ENCODE peak calls at places on chromosomes 16 and 17, in seven cellular contexts. M is CD4-positive, alpha-beta T cell; D is lower leg skin; Z is OCI-LY7; N is neural progenitor cell; S is esophagus muscularis mucosa; I is epithelial cell of esophagus. H is an unnamed sample.
A peak's percentile ranks its signal among the peaks of the same experiment; 100 is the strongest.

GRCh38 chr16:30816769-30817168 is 29.8 kb upstream of the ZNF629 start:
- DNase-seq in S (no peak), M (no peak), Z (no peak), D (no peak), I (no peak), N (no peak), H (no peak)

GRCh38 chr16:87186440-87186839 is 130.8 kb downstream of the C16orf95 start:
- DNase-seq in D (no peak), M (no peak), Z (no peak), N (peak; percentile 56), I (no peak), S (no peak), H (no peak)

GRCh38 chr17:36750316-36750885 is 149.0 kb downstream of the MRM1 start:
- DNase-seq in M (no peak), Z (no peak), S (no peak), I (no peak), D (no peak), N (no peak), H (no peak)

GRCh38 chr17:77400445-77400870 is 259.7 kb downstream of the SEC14L1 start:
- DNase-seq in S (no peak), M (peak; percentile 79), D (no peak), N (peak; percentile 59), Z (peak; percentile 91), I (no peak), H (peak; percentile 85)

GRCh38 chr16:19698480-19699465 is 19.3 kb downstream of the KNOP1 start:
- DNase-seq in I (peak; percentile 26), S (no peak), Z (no peak), M (no peak), D (no peak), N (no peak), H (no peak)

GRCh38 chr16:27795992-27796614 is 246.2 kb downstream of the KATNIP start:
- DNase-seq in M (peak; percentile 14), Z (peak; percentile 29), S (no peak), D (no peak), I (peak; percentile 50), N (peak; percentile 85), H (no peak)

GRCh38 chr17:3748576-3748975 is 24.9 kb downstream of the HASPIN start:
- DNase-seq in D (no peak), S (no peak), I (no peak), Z (no peak), M (no peak), N (no peak), H (no peak)

GRCh38 chr16:57801098-57801855 is 1.0 kb downstream of the KIFC3 start:
- DNase-seq in I (peak; percentile 61), D (no peak), S (no peak), N (peak; percentile 35), M (no peak), Z (no peak), H (no peak)

GRCh38 chr17:67260051-67260987 is 15.3 kb upstream of the HELZ start:
- DNase-seq in S (no peak), D (peak; percentile 74), Z (no peak), N (no peak), M (no peak), I (peak; percentile 57), H (no peak)
- TF ChIP-seq CTCF in S (no peak), D (no peak), Z (no peak), N (no peak), M (no peak), I (no peak), H (no peak)

GRCh38 chr16:51968756-51969155 is 578.2 kb downstream of the TOX3 start:
- DNase-seq in Z (no peak), N (no peak), I (no peak), M (no peak), S (no peak), D (no peak), H (no peak)

GRCh38 chr16:51967566-51967965 is 579.4 kb downstream of the TOX3 start:
- DNase-seq in Z (no peak), D (no peak), M (no peak), I (no peak), S (no peak), N (no peak), H (no peak)

GRCh38 chr16:51971184-51971583 is 575.8 kb downstream of the TOX3 start:
- DNase-seq in Z (peak; percentile 1), N (peak; percentile 55), S (no peak), D (no peak), M (no peak), I (peak; percentile 63), H (no peak)
- TF ChIP-seq CTCF in Z (peak; percentile 60), N (peak; percentile 70), S (no peak), D (no peak), M (no peak), I (peak; percentile 75), H (no peak)

DNA sequence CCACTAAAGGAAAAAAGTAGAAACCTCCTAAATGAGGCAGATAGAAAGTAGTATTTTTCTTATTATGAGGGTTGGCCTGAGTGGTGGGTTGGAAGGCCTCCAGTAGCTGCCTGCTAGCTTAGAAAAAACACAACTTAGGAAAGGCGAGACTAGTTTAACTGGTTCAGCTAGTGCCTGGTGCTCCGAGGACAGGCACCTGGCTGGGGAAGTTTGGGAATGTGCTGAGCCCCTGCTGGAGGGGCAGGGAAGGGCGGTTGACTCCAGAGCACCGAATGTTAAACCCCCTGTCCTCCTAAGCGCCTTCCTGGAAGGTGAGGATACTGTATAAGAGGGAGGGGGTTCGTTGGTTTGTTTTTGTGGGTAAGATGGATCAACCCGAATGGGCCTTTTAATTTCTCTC is 19.9 kb downstream of the LDHD start:
- DNase-seq in N (peak; percentile 47), S (no peak), M (no peak), Z (no peak), D (no peak), I (peak; percentile 87), H (no peak)
- TF ChIP-seq CTCF in N (peak; percentile 50), S (no peak), M (no peak), Z (peak; percentile 19), D (no peak), I (peak; percentile 82), H (no peak)

GRCh38 chr17:45317113-45317820 is 447 bp upstream of the MAP3K14 start:
- DNase-seq in I (peak; percentile 100), M (peak; percentile 99), Z (peak; percentile 100), N (peak; percentile 100), S (peak; percentile 100), D (peak; percentile 100), H (peak; percentile 98)
- TF ChIP-seq CTCF in I (no peak), M (no peak), Z (no peak), N (no peak), S (no peak), D (no peak), H (no peak)

DNA sequence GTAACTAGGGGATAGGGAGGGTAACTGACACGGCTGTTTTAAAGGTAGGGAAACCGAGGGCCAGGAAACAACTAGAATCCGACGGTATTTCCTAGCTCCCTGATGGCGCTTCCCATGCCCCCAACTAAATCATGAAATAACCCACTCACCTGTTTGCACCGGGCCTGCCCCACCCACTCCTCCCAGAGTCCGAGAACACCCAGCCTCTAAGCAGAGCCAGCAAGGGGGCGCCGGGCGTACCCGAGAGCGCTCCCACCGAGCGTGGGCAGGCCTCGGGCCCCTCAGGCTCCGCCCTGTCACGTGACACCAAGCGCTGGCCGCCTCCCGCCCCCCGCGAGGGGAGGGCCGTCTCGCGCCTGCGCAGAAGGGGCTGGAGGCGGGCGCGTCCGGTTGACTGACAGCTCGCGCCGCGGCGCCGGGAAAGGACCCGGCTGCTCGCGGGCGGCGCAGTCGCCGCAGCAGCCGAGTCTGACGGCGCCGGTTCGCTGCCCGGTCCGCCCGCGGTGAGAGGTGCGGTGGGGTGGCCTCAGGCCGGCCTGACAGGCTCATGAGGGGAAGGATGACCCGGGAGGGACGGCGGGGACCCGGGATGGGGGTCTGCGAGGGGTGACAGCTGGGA is at the start of gene KIAA0513:
- DNase-seq in I (peak; percentile 92), S (peak; percentile 98), M (peak; percentile 95), Z (peak; percentile 97), N (peak; percentile 98), D (peak; percentile 88), H (peak; percentile 99)
- TF ChIP-seq CTCF in I (no peak), S (peak; percentile 18), M (no peak), Z (peak; percentile 43), N (peak; percentile 11), D (no peak), H (peak; percentile 31)

DNA sequence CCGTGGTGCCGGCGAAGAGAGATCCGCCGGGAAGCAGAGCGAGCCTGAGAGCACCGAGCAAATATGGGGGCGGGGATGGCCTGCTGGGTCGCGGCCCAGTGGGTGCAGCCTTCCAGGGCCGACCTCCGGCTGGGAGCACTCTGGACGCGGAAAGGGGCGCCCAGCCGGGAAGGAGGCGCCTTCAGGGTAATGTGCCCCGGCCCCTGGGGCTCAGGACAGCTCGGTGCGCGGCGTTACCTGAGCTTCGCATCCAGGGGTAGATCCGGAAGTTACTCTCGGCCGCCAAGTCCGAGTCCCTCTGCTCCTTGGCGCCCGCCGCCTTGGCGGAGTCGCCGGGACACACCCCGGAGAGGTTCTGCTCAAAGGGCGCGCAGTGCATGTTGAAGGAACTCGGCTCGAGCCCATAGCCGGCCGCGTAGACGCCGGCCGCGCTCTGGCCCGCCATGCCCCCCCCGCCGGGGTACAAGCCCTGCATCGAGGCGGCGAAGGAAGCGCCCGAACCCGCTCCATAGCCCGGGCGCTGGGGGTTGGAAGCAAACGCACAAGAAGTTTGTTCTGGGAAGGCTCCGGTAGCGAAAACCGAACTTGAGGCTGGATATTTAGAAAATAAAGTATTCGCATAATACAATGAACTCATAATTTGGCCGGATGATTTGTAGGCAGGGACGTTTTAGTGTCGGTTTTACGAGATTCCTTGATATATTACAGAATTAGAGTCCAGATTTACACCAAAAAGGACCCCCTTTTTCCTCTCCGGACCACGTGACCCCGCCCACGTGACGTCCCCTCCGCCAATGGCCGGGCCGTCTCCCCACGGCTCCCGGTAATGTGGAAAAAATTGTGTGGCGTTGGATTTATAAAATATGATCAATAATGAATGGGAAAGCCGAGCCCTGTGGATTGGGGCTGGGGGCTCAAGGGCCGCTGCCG is at the start of gene HOXB7:
- DNase-seq in N (no peak), D (no peak), Z (peak; percentile 79), M (no peak), I (no peak), S (no peak), H (peak; percentile 84)
- TF ChIP-seq CTCF in N (no peak), D (no peak), Z (no peak), M (no peak), I (no peak), S (no peak), H (no peak)

GRCh38 chr17:81471804-81472456 is 40.7 kb downstream of the ACTG1 start:
- DNase-seq in N (peak; percentile 47), I (peak; percentile 29), D (peak; percentile 80), M (no peak), Z (peak; percentile 37), S (no peak), H (no peak)
- TF ChIP-seq CTCF in N (no peak), I (no peak), D (no peak), M (no peak), Z (no peak), S (no peak), H (no peak)

DNA sequence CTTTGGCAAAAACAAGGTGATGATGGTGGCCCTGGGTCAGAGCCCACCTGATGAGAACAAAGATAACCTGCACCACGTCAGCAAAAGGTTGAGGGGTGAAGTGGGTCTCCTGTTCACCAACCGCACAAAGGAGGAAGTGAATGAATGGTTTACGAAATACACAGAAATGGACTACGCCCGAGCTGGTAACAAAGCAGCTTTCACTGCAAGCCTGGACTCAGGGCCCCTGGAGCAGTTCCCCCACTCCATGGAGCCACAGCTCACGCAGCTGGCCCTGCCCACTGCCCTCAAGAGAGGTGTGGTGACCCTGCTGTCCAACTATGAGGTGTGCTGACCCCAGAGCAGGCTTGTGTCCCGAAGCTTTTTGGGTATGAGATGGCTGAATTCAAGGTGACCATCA is 29.7 kb upstream of the DLX4 start:
- DNase-seq in Z (no peak), I (no peak), N (no peak), M (no peak), D (no peak), S (no peak), H (no peak)
- TF ChIP-seq CTCF in Z (no peak), I (no peak), N (no peak), M (no peak), D (no peak), S (no peak), H (no peak)